ENCODE peak calls at places on chromosomes 11 and 22, in four cellular contexts. One of them, this sample, is unnamed.

GRCh38 chr11:46537851-46538295 is 56.0 kb downstream of the AMBRA1 start:
- DNase-seq in activated T-helper 1 cell treated with anti-CD3 and anti-CD28 coated beads, Interleukin-2, amount 50 U/mL, for 16 hours: peak
- DNase-seq in ELF-1: peak
- DNase-seq in RCC 7860: peak
- DNase-seq in this sample: peak

GRCh38 chr11:69172674-69173073 is 16.9 kb downstream of the SMIM38 start:
- DNase-seq in activated T-helper 1 cell treated with anti-CD3 and anti-CD28 coated beads, Interleukin-2, amount 50 U/mL, for 16 hours: no peak
- DNase-seq in ELF-1: no peak
- DNase-seq in RCC 7860: no peak
- DNase-seq in this sample: no peak

GRCh38 chr11:84714316-84714780 is 912.8 kb downstream of the DLG2 start:
- DNase-seq in activated T-helper 1 cell treated with anti-CD3 and anti-CD28 coated beads, Interleukin-2, amount 50 U/mL, for 16 hours: no peak
- DNase-seq in ELF-1: peak
- DNase-seq in RCC 7860: peak
- DNase-seq in this sample: peak

GRCh38 chr11:33290319-33290718 is 33.1 kb downstream of the HIPK3 start:
- DNase-seq in activated T-helper 1 cell treated with anti-CD3 and anti-CD28 coated beads, Interleukin-2, amount 50 U/mL, for 16 hours: no peak
- DNase-seq in ELF-1: no peak
- DNase-seq in RCC 7860: no peak
- DNase-seq in this sample: no peak

GRCh38 chr11:76622481-76623094 is 48.0 kb downstream of the LRRC32 start:
- DNase-seq in activated T-helper 1 cell treated with anti-CD3 and anti-CD28 coated beads, Interleukin-2, amount 50 U/mL, for 16 hours: no peak
- DNase-seq in ELF-1: no peak
- DNase-seq in RCC 7860: no peak
- DNase-seq in this sample: no peak

GRCh38 chr22:20258584-20259335 is 9.4 kb downstream of the RTN4R start:
- DNase-seq in activated T-helper 1 cell treated with anti-CD3 and anti-CD28 coated beads, Interleukin-2, amount 50 U/mL, for 16 hours: no peak
- DNase-seq in ELF-1: no peak
- DNase-seq in RCC 7860: no peak
- DNase-seq in this sample: no peak

GRCh38 chr22:17086301-17086700 is 1.5 kb downstream of the IL17RA start:
- DNase-seq in activated T-helper 1 cell treated with anti-CD3 and anti-CD28 coated beads, Interleukin-2, amount 50 U/mL, for 16 hours: no peak
- DNase-seq in ELF-1: no peak
- DNase-seq in RCC 7860: no peak
- DNase-seq in this sample: no peak

GRCh38 chr11:59560702-59561469 is 49.5 kb downstream of the OR4D9 start:
- DNase-seq in activated T-helper 1 cell treated with anti-CD3 and anti-CD28 coated beads, Interleukin-2, amount 50 U/mL, for 16 hours: peak
- DNase-seq in ELF-1: peak
- DNase-seq in RCC 7860: peak
- DNase-seq in this sample: peak